ENCODE peak calls at places on chromosomes 12 and 14, in six cellular contexts. One of them, this sample, is unnamed.

GRCh38 chr14:21308479-21309237 is 28.8 kb downstream of the RPGRIP1 start:
- DNase-seq in NCI-H226: peak; percentile 94
- DNase-seq in HT1080: peak; percentile 85
- DNase-seq in stimulated activated CD8-positive, alpha-beta memory T cell treated with anti-CD3 and anti-CD28 coated beads, Interleukin-4, amount 100 ng/mL, for 1 hour: peak; percentile 54
- DNase-seq in NCI-H1694: no peak
- DNase-seq in SJSA1: no peak
- DNase-seq in this sample: peak; percentile 85

GRCh38 chr14:94051115-94051514 is 25.0 kb downstream of the OTUB2 start:
- DNase-seq in stimulated activated CD8-positive, alpha-beta memory T cell treated with anti-CD3 and anti-CD28 coated beads, Interleukin-4, amount 100 ng/mL, for 1 hour: no peak
- DNase-seq in NCI-H226: no peak
- DNase-seq in NCI-H1694: no peak
- DNase-seq in HT1080: peak; percentile 23
- DNase-seq in SJSA1: no peak
- DNase-seq in this sample: no peak

GRCh38 chr12:18861287-18861858 is 123.5 kb downstream of the CAPZA3 start:
- DNase-seq in SJSA1: peak; percentile 33
- DNase-seq in NCI-H226: peak; percentile 20
- DNase-seq in stimulated activated CD8-positive, alpha-beta memory T cell treated with anti-CD3 and anti-CD28 coated beads, Interleukin-4, amount 100 ng/mL, for 1 hour: no peak
- DNase-seq in HT1080: peak; percentile 36
- DNase-seq in NCI-H1694: peak; percentile 59
- DNase-seq in this sample: no peak

GRCh38 chr14:63781686-63782085 is 53.8 kb upstream of the SGPP1 start:
- DNase-seq in NCI-H1694: no peak
- DNase-seq in HT1080: peak; percentile 24
- DNase-seq in stimulated activated CD8-positive, alpha-beta memory T cell treated with anti-CD3 and anti-CD28 coated beads, Interleukin-4, amount 100 ng/mL, for 1 hour: no peak
- DNase-seq in NCI-H226: no peak
- DNase-seq in SJSA1: no peak
- DNase-seq in this sample: no peak

GRCh38 chr14:56073783-56074182 is 44.4 kb upstream of the PELI2 start:
- DNase-seq in HT1080: no peak
- DNase-seq in stimulated activated CD8-positive, alpha-beta memory T cell treated with anti-CD3 and anti-CD28 coated beads, Interleukin-4, amount 100 ng/mL, for 1 hour: no peak
- DNase-seq in NCI-H1694: no peak
- DNase-seq in NCI-H226: no peak
- DNase-seq in SJSA1: no peak
- DNase-seq in this sample: no peak

GRCh38 chr12:95343461-95344230 is 126.0 kb downstream of the VEZT start:
- DNase-seq in stimulated activated CD8-positive, alpha-beta memory T cell treated with anti-CD3 and anti-CD28 coated beads, Interleukin-4, amount 100 ng/mL, for 1 hour: no peak
- DNase-seq in HT1080: no peak
- DNase-seq in SJSA1: no peak
- DNase-seq in NCI-H226: no peak
- DNase-seq in NCI-H1694: no peak
- DNase-seq in this sample: no peak

GRCh38 chr12:118315821-118316220 is 56.9 kb downstream of the TAOK3 start:
- DNase-seq in SJSA1: no peak
- DNase-seq in stimulated activated CD8-positive, alpha-beta memory T cell treated with anti-CD3 and anti-CD28 coated beads, Interleukin-4, amount 100 ng/mL, for 1 hour: no peak
- DNase-seq in NCI-H226: no peak
- DNase-seq in HT1080: no peak
- DNase-seq in NCI-H1694: no peak
- DNase-seq in this sample: no peak

GRCh38 chr14:103512701-103513611 is 9.7 kb downstream of the CKB start:
- DNase-seq in NCI-H1694: peak; percentile 100
- DNase-seq in stimulated activated CD8-positive, alpha-beta memory T cell treated with anti-CD3 and anti-CD28 coated beads, Interleukin-4, amount 100 ng/mL, for 1 hour: no peak
- DNase-seq in HT1080: peak; percentile 41
- DNase-seq in NCI-H226: peak; percentile 47
- DNase-seq in SJSA1: no peak
- DNase-seq in this sample: peak; percentile 88

GRCh38 chr12:28024231-28024995 is 51.9 kb upstream of the PTHLH start:
- DNase-seq in HT1080: peak; percentile 77
- DNase-seq in NCI-H226: peak; percentile 93
- DNase-seq in NCI-H1694: no peak
- DNase-seq in SJSA1: peak; percentile 31
- DNase-seq in stimulated activated CD8-positive, alpha-beta memory T cell treated with anti-CD3 and anti-CD28 coated beads, Interleukin-4, amount 100 ng/mL, for 1 hour: no peak
- DNase-seq in this sample: no peak

GRCh38 chr12:85855305-85855704 is 18.8 kb upstream of the NTS start:
- DNase-seq in NCI-H226: no peak
- DNase-seq in HT1080: no peak
- DNase-seq in SJSA1: no peak
- DNase-seq in stimulated activated CD8-positive, alpha-beta memory T cell treated with anti-CD3 and anti-CD28 coated beads, Interleukin-4, amount 100 ng/mL, for 1 hour: no peak
- DNase-seq in NCI-H1694: no peak
- DNase-seq in this sample: no peak